ENCODE peak calls at places on chromosomes 3 and 15, in five cellular contexts. Q is heart left ventricle, K is right lobe of liver, W is Peyer's patch, F is thyroid gland. B is an unnamed sample.

GRCh38 chr3:57951106-57951882 is 56.9 kb upstream of the FLNB start:
- DNase-seq in Q (peak; percentile 74), K (peak; percentile 55), W (no peak), F (peak; percentile 28), B (no peak)

GRCh38 chr15:31452595-31453557 is 126.2 kb downstream of the KLF13 start:
- DNase-seq in Q (no peak), K (peak; percentile 63), W (no peak), F (no peak), B (no peak)

GRCh38 chr3:193780810-193781472 is 187.9 kb downstream of the OPA1 start:
- DNase-seq in Q (peak; percentile 84), K (peak; percentile 69), W (peak; percentile 27), F (peak; percentile 68), B (no peak)

GRCh38 chr3:69855436-69856162 is 116.3 kb downstream of the MITF start:
- DNase-seq in Q (no peak), K (no peak), W (no peak), F (no peak), B (no peak)

GRCh38 chr3:16350041-16350952 is 85.3 kb downstream of the OXNAD1 start:
- DNase-seq in Q (no peak), K (no peak), W (no peak), F (no peak), B (no peak)

GRCh38 chr15:62607643-62608042 is 434.9 kb upstream of the TPM1 start:
- DNase-seq in Q (no peak), K (no peak), W (no peak), F (no peak), B (no peak)

GRCh38 chr3:128524374-128525299 is 31.6 kb upstream of the GATA2 start:
- DNase-seq in Q (no peak), K (no peak), W (no peak), F (no peak), B (no peak)

GRCh38 chr15:32685576-32685975 is 32.2 kb upstream of the GREM1 start:
- DNase-seq in Q (no peak), K (no peak), W (no peak), F (no peak), B (no peak)

GRCh38 chr3:187040637-187041361 is 98.5 kb downstream of the RPL39L start:
- DNase-seq in Q (no peak), K (peak; percentile 69), W (peak; percentile 15), F (no peak), B (no peak)

GRCh38 chr15:84750583-84751092 is 2.2 kb downstream of the ZNF592 start:
- DNase-seq in Q (no peak), K (no peak), W (peak; percentile 52), F (no peak), B (no peak)

GRCh38 chr3:66402596-66403267 is 98.1 kb downstream of the LRIG1 start:
- DNase-seq in Q (no peak), K (no peak), W (no peak), F (no peak), B (no peak)

GRCh38 chr3:51024765-51025681 is 350.3 kb downstream of the DOCK3 start:
- DNase-seq in Q (peak; percentile 50), K (peak; percentile 22), W (peak; percentile 67), F (peak; percentile 53), B (no peak)

GRCh38 chr3:133750201-133750748 is 4.1 kb downstream of the TF start:
- DNase-seq in Q (no peak), K (peak; percentile 52), W (no peak), F (no peak), B (no peak)

GRCh38 chr3:190375250-190375649 is 12.7 kb upstream of the CLDN16 start:
- DNase-seq in Q (no peak), K (no peak), W (no peak), F (no peak), B (no peak)

GRCh38 chr3:127467386-127467785 is 123.1 kb downstream of the TPRA1 start:
- DNase-seq in Q (no peak), K (no peak), W (no peak), F (no peak), B (no peak)

GRCh38 chr15:77859491-77860060 is 217.9 kb downstream of the TBC1D2B start:
- DNase-seq in Q (no peak), K (no peak), W (no peak), F (no peak), B (no peak)

GRCh38 chr3:156483002-156483401 is 71.9 kb downstream of the SSR3 start:
- DNase-seq in Q (no peak), K (no peak), W (no peak), F (no peak), B (no peak)

GRCh38 chr3:45000823-45001222 is 24.8 kb downstream of the EXOSC7 start:
- DNase-seq in Q (no peak), K (no peak), W (no peak), F (peak; percentile 60), B (no peak)

GRCh38 chr3:71217640-71218222 is 365.8 kb downstream of the FOXP1 start:
- DNase-seq in Q (no peak), K (no peak), W (no peak), F (no peak), B (no peak)

GRCh38 chr3:138186803-138187295 is 252 bp upstream of the ARMC8 start:
- DNase-seq in Q (peak; percentile 94), K (peak; percentile 92), W (peak; percentile 88), F (peak; percentile 92), B (no peak)

GRCh38 chr3:72818915-72819314 is 29.3 kb downstream of the SHQ1 start:
- DNase-seq in Q (no peak), K (no peak), W (no peak), F (no peak), B (no peak)

GRCh38 chr3:175940243-175940642 is 1081.1 kb downstream of the NAALADL2 start:
- DNase-seq in Q (no peak), K (no peak), W (no peak), F (no peak), B (no peak)

GRCh38 chr3:126118591-126118990 is 34.7 kb upstream of the SLC41A3 start:
- DNase-seq in Q (peak; percentile 43), K (no peak), W (no peak), F (no peak), B (no peak)

GRCh38 chr15:78640840-78641733 is at the start of gene CHRNB4:
- DNase-seq in Q (no peak), K (no peak), W (no peak), F (peak; percentile 57), B (no peak)

GRCh38 chr15:67746450-67746849 is 78.9 kb upstream of the SKOR1 start:
- DNase-seq in Q (no peak), K (no peak), W (no peak), F (no peak), B (no peak)

GRCh38 chr15:68113751-68114150 is 59.6 kb downstream of the PIAS1 start:
- DNase-seq in Q (no peak), K (no peak), W (no peak), F (no peak), B (no peak)

GRCh38 chr15:79886119-79886518 is 10.7 kb downstream of the MTHFS start:
- DNase-seq in Q (no peak), K (no peak), W (no peak), F (no peak), B (no peak)

GRCh38 chr3:83622526-83622925 is 1336.3 kb upstream of the CADM2 start:
- DNase-seq in Q (no peak), K (no peak), W (no peak), F (no peak), B (no peak)

GRCh38 chr3:39188271-39189149 is 3.9 kb downstream of the XIRP1 start:
- DNase-seq in Q (no peak), K (no peak), W (no peak), F (no peak), B (no peak)

GRCh38 chr15:25239471-25240345 is 199.1 kb downstream of the UBE3A start:
- DNase-seq in Q (peak; percentile 40), K (peak; percentile 6), W (no peak), F (no peak), B (no peak)

GRCh38 chr3:123799544-123800351 is 84.4 kb downstream of the MYLK start:
- DNase-seq in Q (no peak), K (peak; percentile 68), W (no peak), F (peak; percentile 9), B (no peak)

GRCh38 chr3:14141144-14141543 is 16.3 kb downstream of the TMEM43 start:
- DNase-seq in Q (no peak), K (no peak), W (no peak), F (no peak), B (no peak)
- H3K27ac ChIP-seq in Q (peak overlapping the region; percentile 77), K (peak overlapping the region; percentile 66), W (no peak overlapping the region), F (no peak overlapping the region), B (peak overlapping the region; percentile 77)

DNA sequence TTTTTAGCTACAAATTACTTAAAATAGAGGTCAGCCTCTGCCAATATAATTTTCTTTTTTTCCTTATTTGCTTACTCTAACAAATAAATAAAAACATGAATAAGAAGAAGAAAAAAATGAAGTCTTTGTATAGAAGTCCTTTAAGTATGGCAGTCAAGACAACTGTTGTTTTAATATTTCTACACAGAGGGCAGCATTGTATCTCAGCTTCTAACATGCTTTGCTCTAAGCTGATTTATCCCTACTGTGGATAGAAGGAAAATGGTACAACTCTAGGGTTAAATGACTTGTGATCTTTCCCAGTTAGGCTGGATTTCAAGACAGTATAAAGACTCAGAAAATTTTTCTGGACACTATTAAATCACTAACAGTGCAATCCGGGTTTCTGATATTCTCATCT is 104.3 kb upstream of the MEIS2 start:
- DNase-seq in Q (no peak), K (no peak), W (no peak), F (no peak), B (no peak)
- TF ChIP-seq POLR2A in Q (no peak), K (no peak), W (no peak), F (no peak), B (no peak)

GRCh38 chr3:13416002-13416793 is 3.9 kb downstream of the NUP210 start:
- DNase-seq in Q (no peak), K (no peak), W (peak; percentile 34), F (no peak), B (no peak)
- H3K27me3 ChIP-seq in Q (no peaks in the 10 kb centered on the region), K (no peaks in the 10 kb centered on the region), W (no peaks in the 10 kb centered on the region), F (no peaks in the 10 kb centered on the region), B (peaks cover 19% of the 10 kb centered on the region)

GRCh38 chr3:108218811-108219210 is 3.4 kb downstream of the IFT57 start:
- DNase-seq in Q (no peak), K (no peak), W (no peak), F (no peak), B (no peak)
- H3K27ac ChIP-seq in Q (no peak overlapping the region), K (no peak overlapping the region), W (no peak overlapping the region), F (no peak overlapping the region), B (no peak overlapping the region)

B was measured in esophagus squamous epithelium.